ENCODE peak calls at places on chromosomes 16 and 17, in six cellular contexts. E, X, Q, S, F and U are unnamed samples.

GRCh38 chr16:87855852-87856715 is 13.2 kb downstream of the SLC7A5 start:
- DNase-seq in X (peak), S (peak), E (no peak), Q (no peak), F (peak), U (no peak)

GRCh38 chr16:50467943-50468748 is 80.0 kb upstream of the NKD1 start:
- DNase-seq in S (no peak), Q (no peak), E (no peak), F (peak), X (no peak), U (no peak)

GRCh38 chr17:47317119-47317518 is 6.6 kb upstream of the EFCAB13 start:
- DNase-seq in S (peak), F (no peak), E (no peak), X (peak), Q (no peak), U (no peak)

GRCh38 chr16:27311449-27311831 is 2.3 kb upstream of the IL4R start:
- DNase-seq in E (no peak), F (no peak), S (no peak), Q (no peak), X (no peak), U (no peak)

GRCh38 chr16:2826591-2827480 is 3.3 kb upstream of the ZG16B start:
- DNase-seq in F (no peak), S (no peak), Q (no peak), E (no peak), X (no peak), U (no peak)

GRCh38 chr17:81889602-81890001 is 1.8 kb downstream of the ALYREF start:
- DNase-seq in Q (no peak), S (no peak), F (no peak), X (no peak), E (no peak), U (no peak)

GRCh38 chr16:77290451-77291110 is 91.4 kb downstream of the SYCE1L start:
- DNase-seq in X (no peak), E (no peak), Q (no peak), F (no peak), S (peak), U (no peak)

GRCh38 chr16:72298947-72299346 is 127.0 kb upstream of the PMFBP1 start:
- DNase-seq in X (no peak), F (no peak), E (no peak), S (no peak), Q (no peak), U (no peak)

GRCh38 chr17:33892677-33893076 is 362.4 kb upstream of the CCL2 start:
- DNase-seq in E (no peak), Q (no peak), X (no peak), F (no peak), S (no peak), U (no peak)

GRCh38 chr17:19369846-19370492 is 7.4 kb upstream of the B9D1 start:
- DNase-seq in S (no peak), F (no peak), E (no peak), Q (no peak), X (no peak), U (peak)

GRCh38 chr17:8426802-8427201 is 8.9 kb upstream of the NDEL1 start:
- DNase-seq in S (no peak), F (no peak), X (no peak), E (no peak), Q (no peak), U (no peak)

GRCh38 chr17:3879181-3879580 is 13.7 kb downstream of the CAMKK1 start:
- DNase-seq in E (no peak), Q (no peak), F (no peak), X (peak), S (peak), U (no peak)

GRCh38 chr17:47687748-47688147 is 6.2 kb upstream of the TBKBP1 start:
- DNase-seq in Q (no peak), F (no peak), S (peak), X (no peak), E (no peak), U (no peak)

GRCh38 chr17:82603981-82604448 is 44.2 kb downstream of the WDR45B start:
- DNase-seq in S (no peak), X (no peak), F (peak), Q (no peak), E (no peak), U (no peak)

GRCh38 chr17:62601438-62601837 is 26.0 kb upstream of the MRC2 start:
- DNase-seq in F (no peak), Q (no peak), S (peak), X (no peak), E (no peak), U (no peak)

GRCh38 chr17:41421116-41421515 is 3.3 kb downstream of the KRT37 start:
- DNase-seq in S (no peak), X (peak), E (no peak), F (no peak), Q (no peak), U (no peak)

GRCh38 chr16:15899538-15900100 is 11.2 kb upstream of the CEP20 start:
- DNase-seq in F (no peak), S (peak), X (peak), E (no peak), Q (no peak), U (no peak)

GRCh38 chr16:83513006-83513755 is 294.6 kb upstream of the HSBP1 start:
- DNase-seq in Q (no peak), X (peak), S (peak), F (no peak), E (no peak), U (no peak)

GRCh38 chr16:12900599-12901203 is 697 bp upstream of the SHISA9 start:
- DNase-seq in X (no peak), E (no peak), S (no peak), Q (no peak), F (peak), U (no peak)

GRCh38 chr17:58918072-58918471 is 162.4 kb downstream of the PPM1E start:
- DNase-seq in F (no peak), X (no peak), S (no peak), E (no peak), Q (no peak), U (no peak)

GRCh38 chr17:17456251-17456650 is 20.5 kb upstream of the MED9 start:
- DNase-seq in S (no peak), X (no peak), E (no peak), Q (no peak), F (no peak), U (no peak)

GRCh38 chr16:720990-721764 is at the start of gene ANTKMT:
- DNase-seq in F (peak), Q (peak), S (no peak), E (peak), X (peak), U (peak)

GRCh38 chr17:8393470-8394231 is 4.0 kb downstream of the RNF222 start:
- DNase-seq in Q (no peak), S (no peak), F (no peak), X (peak), E (peak), U (peak)

GRCh38 chr17:74592087-74592990 is at the start of gene CD300LD:
- DNase-seq in X (no peak), F (no peak), Q (no peak), E (no peak), S (no peak), U (no peak)

GRCh38 chr17:57108656-57109392 is 23.8 kb downstream of the AKAP1 start:
- DNase-seq in F (no peak), S (no peak), Q (no peak), X (no peak), E (no peak), U (no peak)

GRCh38 chr17:43816336-43817320 is 16.3 kb downstream of the MPP3 start:
- DNase-seq in E (no peak), F (no peak), S (no peak), X (no peak), Q (no peak), U (no peak)

GRCh38 chr17:58325289-58325726 is 3.3 kb downstream of the TSPOAP1 start:
- DNase-seq in F (peak), Q (no peak), E (no peak), X (no peak), S (no peak), U (no peak)

GRCh38 chr17:1398900-1399299 is 1.1 kb downstream of the YWHAE start:
- DNase-seq in E (no peak), S (no peak), Q (no peak), X (peak), F (no peak), U (peak)

GRCh38 chr17:30376621-30377452 is 1.9 kb upstream of the CPD start:
- DNase-seq in Q (no peak), F (peak), S (peak), X (peak), E (no peak), U (no peak)

GRCh38 chr17:59872351-59872750 is 20.4 kb downstream of the TUBD1 start:
- DNase-seq in S (no peak), Q (no peak), X (no peak), F (no peak), E (no peak), U (no peak)